ENCODE peak calls at places on chromosomes 2 and 18, in nine cellular contexts. G is heart right ventricle; D is cardiac fibroblast; U is right lobe of liver; O is retinal pigment epithelial cell; F is CD4-positive, alpha-beta T cell; B is fibroblast of mammary gland; H is MCF 10A; Y is ovary. X is an unnamed sample.

GRCh38 chr2:25372405-25373268 is 30.9 kb upstream of the DNMT3A start:
- DNase-seq in G (no peak), D (no peak), U (no peak), O (no peak), F (no peak), B (no peak), H (no peak), Y (no peak), X (no peak)

GRCh38 chr2:112164876-112165275 is 26.7 kb downstream of the FBLN7 start:
- DNase-seq in G (no peak), D (no peak), U (no peak), O (no peak), F (no peak), B (no peak), H (no peak), Y (no peak), X (no peak)

GRCh38 chr2:104758199-104758620 is 95.7 kb upstream of the POU3F3 start:
- DNase-seq in G (no peak), D (peak), U (no peak), O (no peak), F (no peak), B (no peak), H (no peak), Y (no peak), X (no peak)

GRCh38 chr2:233458031-233458610 is 103.8 kb downstream of the DGKD start:
- DNase-seq in G (no peak), D (no peak), U (peak), O (no peak), F (no peak), B (no peak), H (no peak), Y (no peak), X (no peak)

GRCh38 chr2:76556054-76556453 is 845.3 kb upstream of the GCFC2 start:
- DNase-seq in G (no peak), D (no peak), U (no peak), O (no peak), F (no peak), B (no peak), H (no peak), Y (no peak), X (no peak)

GRCh38 chr2:206274434-206275273 is at the start of gene ZDBF2:
- DNase-seq in G (peak), D (peak), U (peak), O (no peak), F (peak), B (peak), H (peak), Y (peak), X (peak)

GRCh38 chr2:165953306-165953654 is 296 bp downstream of the TTC21B start:
- DNase-seq in G (no peak), D (no peak), U (no peak), O (no peak), F (no peak), B (no peak), H (no peak), Y (no peak), X (no peak)

GRCh38 chr2:172350844-172351480 is 76.4 kb upstream of the ITGA6 start:
- DNase-seq in G (peak), D (no peak), U (peak), O (no peak), F (no peak), B (no peak), H (no peak), Y (no peak), X (no peak)

GRCh38 chr2:233758168-233758567 is 1.9 kb upstream of the UGT1A1 start:
- DNase-seq in G (no peak), D (no peak), U (no peak), O (no peak), F (no peak), B (no peak), H (no peak), Y (no peak), X (no peak)

GRCh38 chr18:59180150-59180845 is 39.7 kb upstream of the GRP start:
- DNase-seq in G (no peak), D (peak), U (no peak), O (peak), F (no peak), B (peak), H (peak), Y (no peak), X (no peak)

GRCh38 chr2:60359569-60359968 is 193.9 kb downstream of the BCL11A start:
- DNase-seq in G (no peak), D (no peak), U (no peak), O (no peak), F (no peak), B (no peak), H (no peak), Y (no peak), X (no peak)

GRCh38 chr18:24868760-24869237 is 408.4 kb downstream of the HRH4 start:
- DNase-seq in G (no peak), D (no peak), U (no peak), O (peak), F (no peak), B (peak), H (no peak), Y (no peak), X (no peak)

GRCh38 chr18:22536558-22536957 is 118.8 kb upstream of the CTAGE1 start:
- DNase-seq in G (no peak), D (no peak), U (no peak), O (no peak), F (no peak), B (no peak), H (no peak), Y (no peak), X (no peak)

GRCh38 chr2:160426604-160427003 is 67.0 kb downstream of the RBMS1 start:
- DNase-seq in G (no peak), D (no peak), U (no peak), O (no peak), F (no peak), B (no peak), H (no peak), Y (no peak), X (no peak)

GRCh38 chr2:235937526-235937925 is 230.7 kb downstream of the GBX2 start:
- DNase-seq in G (no peak), D (no peak), U (no peak), O (no peak), F (no peak), B (no peak), H (no peak), Y (no peak), X (no peak)

GRCh38 chr2:120747706-120748105 is 12.0 kb downstream of the GLI2 start:
- DNase-seq in G (no peak), D (no peak), U (no peak), O (no peak), F (no peak), B (no peak), H (no peak), Y (no peak), X (no peak)

GRCh38 chr2:138707424-138708074 is 72.6 kb downstream of the NXPH2 start:
- DNase-seq in G (no peak), D (peak), U (no peak), O (peak), F (no peak), B (peak), H (peak), Y (no peak), X (no peak)

GRCh38 chr18:75489493-75490190 is 62.1 kb upstream of the SMIM21 start:
- DNase-seq in G (no peak), D (peak), U (no peak), O (peak), F (no peak), B (peak), H (peak), Y (peak), X (no peak)

GRCh38 chr18:32300914-32301313 is 111.1 kb downstream of the MEP1B start:
- DNase-seq in G (no peak), D (peak), U (no peak), O (no peak), F (no peak), B (peak), H (no peak), Y (no peak), X (no peak)

GRCh38 chr2:207046642-207047213 is 107.4 kb downstream of the CPO start:
- DNase-seq in G (no peak), D (peak), U (no peak), O (no peak), F (peak), B (peak), H (peak), Y (peak), X (no peak)

GRCh38 chr2:128779301-128780095 is 460.8 kb upstream of the HS6ST1 start:
- DNase-seq in G (no peak), D (no peak), U (no peak), O (no peak), F (no peak), B (no peak), H (no peak), Y (no peak), X (no peak)

GRCh38 chr2:43307046-43307445 is 80.6 kb upstream of the ZFP36L2 start:
- DNase-seq in G (no peak), D (peak), U (no peak), O (no peak), F (no peak), B (no peak), H (no peak), Y (no peak), X (no peak)

GRCh38 chr2:59776726-59777008 is 776.8 kb downstream of the BCL11A start:
- DNase-seq in G (no peak), D (no peak), U (no peak), O (no peak), F (no peak), B (no peak), H (no peak), Y (no peak), X (no peak)

GRCh38 chr2:105391763-105392662 is 6.8 kb downstream of the FHL2 start:
- DNase-seq in G (no peak), D (peak), U (no peak), O (no peak), F (no peak), B (no peak), H (no peak), Y (no peak), X (no peak)

GRCh38 chr18:44325903-44326650 is 354.6 kb upstream of the SETBP1 start:
- DNase-seq in G (peak), D (peak), U (no peak), O (peak), F (no peak), B (peak), H (peak), Y (peak), X (peak)

GRCh38 chr2:133497261-133497893 is 70.9 kb downstream of the NCKAP5 start:
- DNase-seq in G (no peak), D (no peak), U (no peak), O (peak), F (no peak), B (no peak), H (no peak), Y (no peak), X (no peak)

GRCh38 chr2:99707592-99707991 is 217.8 kb upstream of the REV1 start:
- DNase-seq in G (no peak), D (peak), U (no peak), O (no peak), F (no peak), B (peak), H (peak), Y (no peak), X (no peak)

GRCh38 chr2:231104115-231104713 is 20.6 kb downstream of the HTR2B start:
- DNase-seq in G (peak), D (peak), U (no peak), O (no peak), F (peak), B (peak), H (peak), Y (peak), X (peak)

GRCh38 chr2:5657216-5657615 is 35.0 kb upstream of the SOX11 start:
- DNase-seq in G (no peak), D (no peak), U (no peak), O (no peak), F (no peak), B (no peak), H (no peak), Y (no peak), X (no peak)

GRCh38 chr2:118854507-118855300 is 7.3 kb upstream of the EN1 start:
- DNase-seq in G (no peak), D (no peak), U (no peak), O (no peak), F (no peak), B (no peak), H (no peak), Y (no peak), X (no peak)

GRCh38 chr2:218261424-218262273 is 834 bp downstream of the GPBAR1 start:
- DNase-seq in G (no peak), D (no peak), U (no peak), O (no peak), F (no peak), B (no peak), H (no peak), Y (no peak), X (peak)

GRCh38 chr2:6080837-6081541 is 388.8 kb downstream of the SOX11 start:
- DNase-seq in G (no peak), D (no peak), U (no peak), O (no peak), F (no peak), B (no peak), H (no peak), Y (no peak), X (no peak)

GRCh38 chr2:72980535-72981217 is 63.4 kb downstream of the EMX1 start:
- DNase-seq in G (no peak), D (peak), U (peak), O (no peak), F (no peak), B (no peak), H (no peak), Y (no peak), X (no peak)

GRCh38 chr2:210445116-210445707 is 31.3 kb downstream of the LANCL1 start:
- DNase-seq in G (no peak), D (peak), U (no peak), O (no peak), F (no peak), B (peak), H (peak), Y (no peak), X (no peak)

GRCh38 chr2:227774895-227775842 is 29.5 kb downstream of the SCYGR8 start:
- DNase-seq in G (no peak), D (no peak), U (no peak), O (no peak), F (no peak), B (no peak), H (no peak), Y (no peak), X (no peak)

GRCh38 chr2:227772197-227772661 is 26.5 kb downstream of the SCYGR8 start:
- DNase-seq in G (no peak), D (no peak), U (no peak), O (no peak), F (no peak), B (no peak), H (no peak), Y (no peak), X (no peak)

GRCh38 chr2:227772932-227773331 is 27.2 kb downstream of the SCYGR8 start:
- DNase-seq in G (no peak), D (no peak), U (no peak), O (no peak), F (no peak), B (no peak), H (no peak), Y (no peak), X (no peak)

DNA sequence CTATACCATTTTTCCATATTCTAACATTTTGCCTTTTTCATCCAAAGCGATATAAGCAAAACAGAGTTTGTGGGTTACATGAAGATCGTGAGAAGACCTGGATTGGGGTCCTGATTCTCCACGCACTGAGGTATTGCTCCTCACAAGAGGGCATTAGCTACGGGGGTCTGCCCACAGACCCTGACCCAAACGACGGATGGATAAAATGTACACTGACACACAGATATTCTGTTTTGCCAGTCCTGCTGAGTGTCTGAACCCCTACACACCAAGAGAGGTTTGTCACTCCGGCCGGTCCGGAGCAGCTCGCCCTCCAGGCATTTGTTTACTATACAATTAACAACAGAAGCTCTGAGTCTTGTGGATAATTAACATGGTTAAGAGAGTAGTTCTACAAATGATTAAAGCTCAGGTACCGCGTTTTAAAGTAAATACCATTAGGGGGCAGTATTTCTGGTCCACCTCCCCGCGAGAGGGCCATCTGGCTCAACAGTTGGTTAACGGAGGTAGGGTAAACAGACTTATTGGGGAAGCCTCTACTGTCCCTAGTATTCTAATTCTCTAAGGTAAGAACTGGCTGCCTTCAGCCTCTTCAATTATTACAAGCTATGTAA is 28.4 kb downstream of the SCYGR8 start:
- DNase-seq in G (no peak), D (no peak), U (no peak), O (no peak), F (no peak), B (no peak), H (no peak), Y (no peak), X (no peak)
- TF ChIP-seq CTCF in G (no peak), D (peak), U (peak), O (no peak), F (no peak), B (no peak), H (no peak), Y (no peak), X (no peak)

DNA sequence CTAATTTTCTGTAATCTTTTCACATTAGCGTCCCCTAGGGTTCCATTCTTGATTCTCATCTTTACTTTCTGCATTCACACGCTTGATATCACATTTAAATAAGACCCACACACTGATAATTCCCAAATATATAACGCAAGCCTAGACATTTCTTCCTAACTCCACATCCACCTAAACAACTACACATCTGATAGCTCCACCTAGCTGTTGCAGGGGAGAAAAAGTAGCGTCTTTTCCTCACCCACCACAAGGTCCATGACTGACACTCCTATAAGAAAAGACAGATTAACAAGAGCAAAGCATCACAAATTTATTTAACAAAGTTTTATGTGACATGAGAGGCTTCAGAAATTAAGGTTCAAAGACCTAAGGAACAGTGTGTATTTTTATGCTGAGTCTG is 862.2 kb upstream of the DDX18 start:
- DNase-seq in G (no peak), D (no peak), U (no peak), O (no peak), F (no peak), B (no peak), H (peak), Y (no peak), X (no peak)
- TF ChIP-seq CTCF in G (no peak), D (no peak), U (peak), O (peak), F (no peak), B (no peak), H (peak), Y (no peak), X (peak)

GRCh38 chr18:13266208-13267100 is 47.9 kb downstream of the LDLRAD4 start:
- DNase-seq in G (peak), D (no peak), U (no peak), O (no peak), F (no peak), B (no peak), H (peak), Y (no peak), X (no peak)

GRCh38 chr18:13267517-13267916 is 49.0 kb downstream of the LDLRAD4 start:
- DNase-seq in G (no peak), D (no peak), U (no peak), O (peak), F (no peak), B (no peak), H (no peak), Y (no peak), X (no peak)

GRCh38 chr18:13268746-13269285 is 50.3 kb downstream of the LDLRAD4 start:
- DNase-seq in G (no peak), D (no peak), U (no peak), O (no peak), F (no peak), B (no peak), H (no peak), Y (no peak), X (no peak)

GRCh38 chr18:13269599-13270011 is 51.0 kb downstream of the LDLRAD4 start:
- DNase-seq in G (peak), D (no peak), U (no peak), O (no peak), F (no peak), B (no peak), H (no peak), Y (peak), X (no peak)

GRCh38 chr18:13268035-13268700 is 49.6 kb downstream of the LDLRAD4 start:
- DNase-seq in G (no peak), D (peak), U (no peak), O (peak), F (no peak), B (peak), H (no peak), Y (no peak), X (peak)
- TF ChIP-seq CTCF in G (no peak), D (no peak), U (no peak), O (peak), F (no peak), B (no peak), H (no peak), Y (no peak), X (no peak)

DNA sequence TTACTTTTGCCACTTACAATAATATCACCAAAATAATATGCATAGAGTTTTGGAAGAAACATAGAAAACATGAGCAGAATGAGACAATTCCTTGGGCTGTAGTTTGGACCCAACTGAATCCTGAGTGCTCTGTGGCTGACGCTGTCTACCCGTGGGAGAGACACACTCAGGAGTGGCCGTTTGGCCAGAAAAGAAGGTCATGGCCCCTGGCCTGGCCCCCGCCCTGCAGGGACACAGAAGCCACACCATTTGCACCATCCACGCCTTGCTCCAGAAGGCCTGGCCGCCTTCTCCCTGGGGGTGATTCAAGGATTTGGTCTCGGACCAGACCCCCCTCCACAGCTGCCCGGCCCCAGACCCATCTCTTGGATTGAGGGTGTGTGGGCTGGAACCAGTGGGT is 6.4 kb upstream of the D2HGDH start:
- DNase-seq in G (no peak), D (no peak), U (no peak), O (no peak), F (no peak), B (no peak), H (no peak), Y (no peak), X (no peak)
- TF ChIP-seq CTCF in G (no peak), D (no peak), U (no peak), O (no peak), F (no peak), B (no peak), H (no peak), Y (no peak), X (no peak)

X was measured in nephron progenitor cell.